ENCODE peak calls at places on chromosomes 3 and 15, in seven cellular contexts. U, K, A, H, Y, C and L are unnamed samples.

GRCh38 chr3:171876651-171877272 is 33.6 kb downstream of the TMEM212 start:
- DNase-seq in H (peak; percentile 53), Y (peak; percentile 98), A (no peak), C (no peak), U (peak; percentile 48), K (peak; percentile 96), L (peak; percentile 72)

GRCh38 chr3:194683431-194683830 is 2.3 kb upstream of the FAM43A start:
- DNase-seq in H (no peak), C (no peak), A (no peak), Y (no peak), K (no peak), U (no peak), L (no peak)

GRCh38 chr3:60746043-60746638 is 505.1 kb downstream of the FHIT start:
- DNase-seq in H (no peak), Y (no peak), C (no peak), U (no peak), K (no peak), A (no peak), L (no peak)

GRCh38 chr3:64846009-64846408 is 158.2 kb upstream of the ADAMTS9 start:
- DNase-seq in C (no peak), U (no peak), K (no peak), H (no peak), Y (no peak), A (no peak), L (no peak)

GRCh38 chr15:99167201-99167600 is 62.3 kb downstream of the SYNM start:
- DNase-seq in H (no peak), C (no peak), A (no peak), Y (no peak), U (no peak), K (no peak), L (no peak)

GRCh38 chr3:139982404-139982803 is 47.4 kb downstream of the CLSTN2 start:
- DNase-seq in K (no peak), Y (peak; percentile 5), H (no peak), C (no peak), U (no peak), A (no peak), L (no peak)

GRCh38 chr3:50050361-50050760 is 38.4 kb upstream of the RBM5 start:
- DNase-seq in U (no peak), H (peak; percentile 43), C (no peak), K (peak; percentile 40), A (no peak), Y (peak; percentile 73), L (peak; percentile 15)

GRCh38 chr3:112647122-112647521 is 6.2 kb upstream of the CCDC80 start:
- DNase-seq in Y (peak; percentile 93), U (no peak), H (peak; percentile 74), K (no peak), A (no peak), C (no peak), L (peak; percentile 89)

GRCh38 chr15:52730163-52730562 is 51.0 kb upstream of the ATOSA start:
- DNase-seq in Y (peak; percentile 43), U (peak; percentile 63), H (peak; percentile 38), K (peak; percentile 81), C (peak; percentile 32), A (no peak), L (no peak)

GRCh38 chr15:43293402-43293801 is 26.7 kb upstream of the TGM5 start:
- DNase-seq in K (no peak), Y (no peak), H (no peak), C (no peak), U (no peak), A (no peak), L (no peak)

GRCh38 chr3:157918402-157918801 is 187.8 kb downstream of the SHOX2 start:
- DNase-seq in K (no peak), H (no peak), C (no peak), Y (no peak), U (peak; percentile 98), A (no peak), L (no peak)

GRCh38 chr15:46543626-46544025 is 908.8 kb downstream of the SQOR start:
- DNase-seq in H (no peak), A (no peak), K (no peak), Y (no peak), C (no peak), U (no peak), L (no peak)

GRCh38 chr3:152556731-152557254 is 278.1 kb upstream of the P2RY1 start:
- DNase-seq in K (no peak), H (peak; percentile 34), C (no peak), Y (peak; percentile 92), A (no peak), U (peak; percentile 57), L (peak; percentile 79)

GRCh38 chr3:154304116-154304786 is 20.0 kb downstream of the DHX36 start:
- DNase-seq in K (peak; percentile 6), Y (peak; percentile 62), H (peak; percentile 29), U (no peak), C (no peak), A (no peak), L (no peak)

GRCh38 chr3:155554777-155555445 is 190.0 kb downstream of the PLCH1 start:
- DNase-seq in Y (no peak), U (no peak), H (no peak), C (no peak), K (no peak), A (no peak), L (no peak)

GRCh38 chr15:67839929-67840746 is at the start of gene RNU6-1:
- DNase-seq in A (peak; percentile 97), Y (peak; percentile 88), H (peak; percentile 95), C (peak; percentile 93), U (peak; percentile 92), K (peak; percentile 72), L (peak; percentile 83)

GRCh38 chr3:11909726-11910125 is 63.0 kb upstream of the TAMM41 start:
- DNase-seq in C (no peak), K (no peak), H (no peak), U (no peak), Y (no peak), A (no peak), L (no peak)

GRCh38 chr3:169104541-169104940 is 559.0 kb downstream of the MECOM start:
- DNase-seq in C (no peak), A (no peak), Y (peak; percentile 97), H (peak; percentile 29), U (no peak), K (peak; percentile 42), L (peak; percentile 19)

GRCh38 chr3:127671523-127672428 is 976 bp upstream of the ABTB1 start:
- DNase-seq in A (peak; percentile 29), C (no peak), K (no peak), U (peak; percentile 28), H (peak; percentile 62), Y (no peak), L (no peak)

GRCh38 chr3:177231237-177231636 is 34.0 kb upstream of the TBL1XR1 start:
- DNase-seq in A (no peak), H (no peak), C (no peak), U (peak; percentile 59), K (no peak), Y (no peak), L (no peak)